ENCODE peak calls at places on chromosome 15, in seven cellular contexts. R is K562, S is GM12878, T is A549, A is HepG2, V is GM23338, D is SK-N-SH. O is an unnamed sample.

GRCh38 chr15:84835661-84836384 is 18.7 kb downstream of the ALPK3 start:
- DNase-seq in S (no peak), R (no peak), D (no peak), T (no peak), V (no peak), A (no peak), O (no peak)

GRCh38 chr15:39304931-39305728 is 275.7 kb upstream of the THBS1 start:
- DNase-seq in V (no peak), A (no peak), T (no peak), S (no peak), R (no peak), D (no peak), O (no peak)

GRCh38 chr15:72155021-72155621 is 36.9 kb downstream of the SENP8 start:
- DNase-seq in T (peak), R (no peak), A (no peak), S (no peak), D (peak), V (peak), O (no peak)

GRCh38 chr15:90300988-90301715 is 35.7 kb downstream of the NGRN start:
- DNase-seq in V (peak), D (peak), S (no peak), A (peak), T (peak), R (peak), O (peak)

GRCh38 chr15:89163271-89164055 is 57.9 kb downstream of the RLBP1 start:
- DNase-seq in S (no peak), A (no peak), R (no peak), D (no peak), V (no peak), T (no peak), O (no peak)

GRCh38 chr15:101070502-101071273 is 151.5 kb downstream of the LRRK1 start:
- DNase-seq in D (no peak), R (no peak), A (peak), V (peak), T (no peak), S (no peak), O (no peak)

GRCh38 chr15:74642724-74643367 is 27.2 kb downstream of the CLK3 start:
- DNase-seq in T (no peak), D (no peak), S (no peak), R (peak), A (no peak), V (peak), O (no peak)

GRCh38 chr15:34851751-34852150 is 56.4 kb upstream of the ACTC1 start:
- DNase-seq in D (no peak), R (no peak), A (no peak), V (no peak), S (no peak), T (no peak), O (no peak)

GRCh38 chr15:90934256-90934948 is 683 bp upstream of the UNC45A start:
- DNase-seq in R (peak), A (peak), S (peak), T (peak), D (peak), V (peak), O (peak)

GRCh38 chr15:29348308-29348914 is 78.8 kb upstream of the NSMCE3 start:
- DNase-seq in A (no peak), S (no peak), T (no peak), R (no peak), D (no peak), V (peak), O (no peak)

GRCh38 chr15:55250951-55251350 is 38.7 kb downstream of the RAB27A start:
- DNase-seq in V (no peak), D (no peak), S (no peak), R (no peak), A (no peak), T (no peak), O (no peak)

GRCh38 chr15:33098082-33099058 is 96.1 kb downstream of the FMN1 start:
- DNase-seq in R (no peak), S (no peak), T (no peak), A (no peak), D (no peak), V (no peak), O (no peak)

DNA sequence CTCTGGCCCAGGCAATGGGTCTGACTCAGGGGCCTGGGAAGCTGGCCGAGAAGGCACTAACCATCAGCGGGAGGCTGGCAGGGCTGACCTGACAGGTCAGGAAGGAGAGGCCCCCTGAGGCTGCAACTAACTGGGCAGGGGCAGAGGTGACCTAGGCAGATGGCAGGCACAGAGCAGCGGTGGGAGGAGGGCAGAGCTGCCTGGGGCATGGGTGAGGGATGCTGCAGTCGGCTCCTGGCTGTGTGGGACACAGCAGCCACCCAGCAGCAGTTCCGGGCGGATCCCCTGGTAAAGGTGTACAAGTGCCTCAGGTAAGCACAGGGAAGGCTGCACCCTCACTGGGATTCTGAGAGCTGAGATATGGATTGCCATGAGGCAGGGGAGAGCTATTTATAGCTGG is 236.1 kb downstream of the OCA2 start:
- DNase-seq in T (no peak), S (no peak), D (no peak), A (no peak), R (no peak), V (no peak), O (no peak)
- H3K4me2 ChIP-seq in T (no peak), S (no peak), D (no peak), A (no peak), R (no peak), V (no peak), O (no peak)

GRCh38 chr15:41844814-41845213 is 6.2 kb downstream of the PLA2G4B start:
- DNase-seq in D (no peak), R (no peak), A (no peak), S (no peak), T (no peak), V (no peak), O (no peak)
- TF ChIP-seq REST in D (no peak), R (no peak), A (no peak), S (no peak), T (no peak), V (no peak), O (no peak)

DNA sequence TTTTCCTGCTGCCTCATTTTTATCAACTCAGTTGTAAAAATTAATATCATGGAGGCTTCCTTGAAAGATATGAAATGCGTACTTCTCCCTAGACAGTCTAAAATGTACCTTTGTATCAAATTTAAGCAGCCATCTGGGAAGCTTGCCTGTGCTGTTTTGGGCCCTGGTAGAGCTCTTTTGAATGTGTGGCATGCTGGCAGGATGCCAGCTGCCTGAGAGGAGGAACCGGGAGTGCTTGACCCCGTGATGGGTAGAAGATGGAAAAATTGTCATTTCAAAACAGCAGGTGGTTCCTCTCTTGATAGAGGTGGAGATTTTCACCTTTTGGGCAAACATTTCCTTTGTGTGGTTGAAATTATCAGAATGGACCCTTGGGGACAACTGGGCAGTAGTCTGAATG is 245.3 kb downstream of the RPLP1 start:
- DNase-seq in T (no peak), R (no peak), S (no peak), A (no peak), D (peak), V (no peak), O (no peak)
- H3K4me2 ChIP-seq in T (no peak), R (no peak), S (no peak), A (no peak), D (no peak), V (no peak), O (no peak)

GRCh38 chr15:65883571-65883970 is 14.3 kb downstream of the RAB11A start:
- DNase-seq in S (no peak), R (no peak), T (no peak), D (no peak), V (peak), A (no peak), O (no peak)

GRCh38 chr15:65884511-65884910 is 15.2 kb downstream of the RAB11A start:
- DNase-seq in D (no peak), T (no peak), R (no peak), A (no peak), V (no peak), S (no peak), O (no peak)

GRCh38 chr15:65885668-65886218 is 16.5 kb downstream of the RAB11A start:
- DNase-seq in S (no peak), R (no peak), V (no peak), T (no peak), D (no peak), A (no peak), O (no peak)

GRCh38 chr15:65877752-65878151 is 8.5 kb downstream of the RAB11A start:
- DNase-seq in V (no peak), A (no peak), R (no peak), T (no peak), S (no peak), D (no peak), O (no peak)

DNA sequence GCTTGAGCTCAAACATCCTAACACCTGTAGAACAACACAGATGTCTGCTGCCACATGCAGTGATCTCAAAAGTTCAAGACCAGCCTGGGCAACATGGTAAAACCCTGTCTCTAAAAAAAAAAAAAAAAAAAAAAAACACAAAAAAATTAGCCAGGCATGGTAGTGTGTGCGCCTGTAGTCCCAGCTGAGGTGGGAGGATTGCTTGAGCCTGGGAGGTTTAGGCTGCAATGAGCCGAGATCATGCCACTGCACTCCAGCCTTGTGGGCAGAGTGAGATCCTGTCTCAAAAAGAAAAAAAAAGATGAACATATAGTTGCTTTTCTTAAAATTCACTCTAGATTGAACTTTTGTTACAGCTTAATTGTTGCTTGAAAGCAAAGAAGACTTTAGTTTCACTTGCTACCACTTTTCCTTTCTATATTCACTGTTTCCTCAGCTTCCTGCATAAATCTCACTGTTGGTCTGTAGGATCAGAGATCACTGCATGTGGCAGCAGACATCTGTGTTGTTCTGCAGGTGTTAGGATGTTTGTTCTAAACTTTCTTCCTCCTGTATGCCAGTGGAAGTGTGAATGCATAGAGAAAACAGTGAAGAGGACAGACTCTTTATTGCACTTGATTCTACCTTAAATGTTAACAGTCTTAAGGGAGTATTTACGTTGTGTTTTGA is 12.6 kb downstream of the RAB11A start:
- DNase-seq in V (no peak), A (no peak), S (no peak), D (no peak), T (no peak), R (no peak), O (no peak)
- TF ChIP-seq REST in V (no peak), A (no peak), S (no peak), D (no peak), T (no peak), R (no peak), O (no peak)

GRCh38 chr15:25683415-25683814 is 179.7 kb downstream of the ATP10A start:
- DNase-seq in R (no peak), D (no peak), A (no peak), V (no peak), S (no peak), T (no peak), O (no peak)

GRCh38 chr15:25683911-25684310 is 179.2 kb downstream of the ATP10A start:
- DNase-seq in V (peak), S (no peak), R (no peak), T (no peak), D (no peak), A (no peak), O (no peak)

GRCh38 chr15:25684521-25685215 is 178.5 kb downstream of the ATP10A start:
- DNase-seq in A (no peak), D (no peak), T (no peak), S (no peak), V (no peak), R (no peak), O (no peak)

GRCh38 chr15:25687276-25687675 is 175.9 kb downstream of the ATP10A start:
- DNase-seq in A (no peak), V (no peak), S (no peak), T (no peak), R (no peak), D (no peak), O (no peak)

GRCh38 chr15:25685216-25685569 is 177.9 kb downstream of the ATP10A start:
- DNase-seq in S (no peak), D (no peak), T (no peak), V (no peak), A (no peak), R (no peak), O (no peak)
- H3K4me2 ChIP-seq in S (no peak), D (peak), T (no peak), V (no peak), A (no peak), R (no peak), O (no peak)

GRCh38 chr15:96586901-96587300 is 256.4 kb downstream of the NR2F2 start:
- DNase-seq in S (no peak), V (no peak), A (no peak), T (no peak), D (no peak), R (no peak), O (no peak)

GRCh38 chr15:96582473-96582872 is 252.0 kb downstream of the NR2F2 start:
- DNase-seq in V (no peak), A (no peak), R (no peak), T (no peak), D (no peak), S (no peak), O (no peak)

GRCh38 chr15:96583671-96584070 is 253.2 kb downstream of the NR2F2 start:
- DNase-seq in S (no peak), D (peak), A (no peak), R (no peak), T (no peak), V (no peak), O (no peak)

DNA sequence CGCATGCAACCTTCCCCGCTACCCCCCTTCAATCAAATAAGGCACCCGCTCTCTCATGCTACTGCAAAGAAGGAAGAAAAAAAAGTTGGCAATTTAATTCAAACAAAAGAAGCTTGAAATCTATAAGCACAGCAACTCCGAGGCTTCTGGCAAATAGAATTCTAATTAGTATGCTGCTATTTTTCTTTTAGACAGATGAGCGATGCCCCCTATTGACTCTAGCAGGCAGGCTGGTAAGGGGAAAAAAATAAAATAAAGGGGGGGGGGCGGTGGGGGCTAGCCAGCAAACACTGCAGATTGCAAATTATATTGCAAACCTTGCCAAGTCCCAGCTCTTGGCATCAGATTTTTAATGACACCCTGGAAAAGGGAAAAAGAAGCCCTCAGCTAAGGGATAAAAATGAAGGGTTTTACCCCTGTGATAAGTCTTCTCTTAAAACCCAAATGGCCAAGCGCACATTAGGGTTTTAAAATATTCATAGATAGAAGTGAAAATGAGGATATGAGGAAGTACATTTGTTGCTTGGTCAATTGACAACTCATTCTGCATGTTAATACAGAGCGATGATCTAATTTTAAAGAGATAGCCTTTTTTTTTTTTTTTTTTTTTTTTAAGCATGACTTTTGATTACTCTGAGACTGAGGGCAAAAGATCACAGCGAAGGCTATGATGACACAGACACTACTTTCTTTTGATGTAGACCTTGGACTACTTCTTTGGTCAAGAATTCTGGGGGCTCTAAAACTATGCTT is 255.3 kb downstream of the NR2F2 start:
- DNase-seq in A (no peak), T (no peak), D (peak), S (no peak), V (peak), R (no peak), O (no peak)
- TF ChIP-seq REST in A (no peak), T (no peak), D (no peak), S (no peak), V (no peak), R (no peak), O (no peak)

DNA sequence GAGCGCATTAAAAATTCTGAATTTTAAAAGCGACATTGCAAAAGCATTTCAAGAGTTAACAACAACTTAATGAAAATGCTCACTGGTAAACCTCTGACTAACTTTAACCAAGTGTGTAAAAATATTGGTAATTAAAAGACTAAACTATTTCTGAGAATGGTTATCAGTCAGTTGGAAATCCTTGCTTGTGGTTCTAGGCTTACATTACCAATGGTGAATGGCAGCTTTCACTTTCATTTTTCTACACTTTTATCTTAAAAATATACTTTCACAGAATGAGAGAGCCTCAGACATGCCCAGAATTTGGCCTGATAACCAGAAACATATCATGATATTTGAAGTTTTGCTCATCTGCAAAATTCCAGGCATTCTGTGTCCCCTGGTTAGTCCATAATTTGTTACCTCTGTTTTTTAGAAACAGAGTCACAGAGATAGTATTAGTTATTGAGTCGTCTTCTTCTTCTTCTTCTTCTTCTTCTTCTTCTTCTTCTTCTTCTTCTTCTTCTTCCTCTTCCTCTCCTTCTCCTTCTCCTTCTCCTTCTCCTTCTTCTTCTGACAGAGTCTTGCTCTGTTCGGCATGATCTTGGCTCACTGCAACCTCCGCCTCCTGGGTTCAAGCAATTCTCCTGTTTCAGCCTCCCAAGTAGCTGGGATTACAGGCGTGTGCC is 5.5 kb upstream of the RNF111 start:
- DNase-seq in D (no peak), A (no peak), S (no peak), V (no peak), R (no peak), T (no peak), O (no peak)
- H3K4me2 ChIP-seq in D (no peak), A (peak), S (peak), V (no peak), R (no peak), T (no peak), O (no peak)